ENCODE peak calls at places on chromosomes 2 and 18, in eight cellular contexts. J, A, D, E, B, H, X and L are unnamed samples.

GRCh38 chr2:100188326-100188725 is 45.9 kb upstream of the AFF3 start:
- DNase-seq in D (no peak), H (no peak), A (no peak), B (no peak), X (no peak), J (no peak), E (no peak), L (no peak)

GRCh38 chr2:99487906-99488305 is 1.9 kb downstream of the REV1 start:
- DNase-seq in D (no peak), E (no peak), A (no peak), X (no peak), J (no peak), H (no peak), B (no peak), L (no peak)

GRCh38 chr18:6652098-6652497 is 77.4 kb upstream of the ARHGAP28 start:
- DNase-seq in H (no peak), X (no peak), J (no peak), B (no peak), E (no peak), D (no peak), A (no peak), L (no peak)

GRCh38 chr2:128543646-128544045 is 225.0 kb upstream of the HS6ST1 start:
- DNase-seq in D (no peak), B (no peak), A (no peak), H (no peak), X (no peak), J (no peak), E (no peak), L (no peak)

GRCh38 chr18:58541137-58541788 is 87.6 kb downstream of the ALPK2 start:
- DNase-seq in H (no peak), A (no peak), J (peak), D (no peak), X (peak), E (no peak), B (no peak), L (peak)

GRCh38 chr18:61992285-61992684 is 99.5 kb upstream of the RNF152 start:
- DNase-seq in J (no peak), B (no peak), A (peak), X (peak), H (no peak), D (no peak), E (no peak), L (no peak)

GRCh38 chr2:95314598-95314963 is 17.4 kb downstream of the KCNIP3 start:
- DNase-seq in B (no peak), A (no peak), J (no peak), H (no peak), D (no peak), E (no peak), X (no peak), L (no peak)

GRCh38 chr18:6951336-6952090 is 166.1 kb downstream of the LAMA1 start:
- DNase-seq in D (no peak), H (no peak), B (no peak), X (no peak), J (no peak), E (no peak), A (no peak), L (no peak)

GRCh38 chr2:159879061-159879604 is 81.1 kb upstream of the CD302 start:
- DNase-seq in A (no peak), X (peak), D (peak), J (no peak), H (no peak), B (no peak), E (no peak), L (no peak)

GRCh38 chr2:169361706-169362345 is 508 bp downstream of the LRP2 start:
- DNase-seq in A (no peak), E (no peak), D (no peak), H (no peak), B (peak), J (no peak), X (peak), L (peak)

GRCh38 chr2:119760876-119761275 is 1.2 kb downstream of the PTPN4 start:
- DNase-seq in J (no peak), E (no peak), X (peak), D (no peak), H (no peak), A (no peak), B (no peak), L (no peak)